ENCODE peak calls at places on chromosome 18, in eight cellular contexts. F, J, X, L, C, Q, E and M are unnamed samples. For H3K4me1, the result is how much of the 10 kb centered on the place peaks cover.

GRCh38 chr18:76491436-76491800 is 3.6 kb downstream of the ZNF516 start:
- DNase-seq in C (peak), J (peak), L (peak), Q (no peak), X (peak), F (peak), E (peak), M (peak)

GRCh38 chr18:79577451-79578395 is 101.9 kb upstream of the CTDP1 start:
- DNase-seq in E (peak), L (no peak), X (no peak), Q (no peak), F (peak), J (peak), C (no peak), M (peak)

GRCh38 chr18:79458131-79458838 is 62.6 kb downstream of the NFATC1 start:
- DNase-seq in F (peak), L (peak), J (peak), E (no peak), X (peak), C (no peak), Q (peak), M (peak)

GRCh38 chr18:36963464-36963863 is 134.5 kb downstream of the KIAA1328 start:
- DNase-seq in J (no peak), L (no peak), X (no peak), F (no peak), Q (no peak), E (no peak), C (no peak), M (no peak)

GRCh38 chr18:49795612-49796552 is 17.5 kb downstream of the ACAA2 start:
- DNase-seq in E (no peak), C (no peak), J (no peak), L (no peak), Q (no peak), F (no peak), X (no peak), M (no peak)

GRCh38 chr18:56890632-56891031 is 239.5 kb downstream of the WDR7 start:
- DNase-seq in X (peak), L (no peak), F (no peak), Q (peak), C (no peak), J (no peak), E (no peak), M (no peak)

GRCh38 chr18:8858888-8859511 is 153.6 kb downstream of the MTCL1 start:
- DNase-seq in E (no peak), Q (peak), F (no peak), J (no peak), L (no peak), X (peak), C (no peak), M (no peak)

GRCh38 chr18:29226201-29226600 is 1049.3 kb upstream of the CDH2 start:
- DNase-seq in F (no peak), X (no peak), L (no peak), Q (peak), J (no peak), C (no peak), E (no peak), M (no peak)

GRCh38 chr18:49025767-49026500 is 75.2 kb upstream of the SMAD7 start:
- DNase-seq in E (no peak), F (no peak), J (no peak), X (no peak), Q (no peak), L (no peak), C (no peak), M (peak)

GRCh38 chr18:35022430-35023001 is 18.7 kb upstream of the MAPRE2 start:
- DNase-seq in X (no peak), E (no peak), F (no peak), C (no peak), J (no peak), Q (no peak), L (no peak), M (no peak)

GRCh38 chr18:11664286-11664685 is 24.8 kb upstream of the GNAL start:
- DNase-seq in Q (no peak), X (no peak), F (no peak), J (no peak), L (no peak), C (no peak), E (no peak), M (no peak)

GRCh38 chr18:30486856-30487255 is 555.7 kb downstream of the DSC3 start:
- DNase-seq in C (no peak), Q (peak), F (no peak), E (no peak), X (no peak), L (no peak), J (no peak), M (no peak)

GRCh38 chr18:29969876-29970275 is 1072.7 kb downstream of the DSC3 start:
- DNase-seq in L (no peak), C (no peak), X (no peak), Q (peak), F (no peak), J (no peak), E (no peak), M (no peak)

GRCh38 chr18:68721681-68722583 is 7.0 kb upstream of the TMX3 start:
- DNase-seq in Q (no peak), F (no peak), X (no peak), E (no peak), L (no peak), J (no peak), C (no peak), M (no peak)

GRCh38 chr18:8726281-8726680 is 20.9 kb downstream of the MTCL1 start:
- DNase-seq in C (no peak), Q (no peak), J (no peak), X (no peak), F (no peak), L (no peak), E (no peak), M (no peak)

GRCh38 chr18:34772887-34773286 is 62.8 kb downstream of the DTNA start:
- DNase-seq in J (no peak), Q (no peak), F (no peak), X (no peak), L (no peak), E (no peak), C (no peak), M (no peak)

GRCh38 chr18:55925772-55926171 is 337.8 kb upstream of the TCF4 start:
- DNase-seq in C (no peak), J (no peak), Q (no peak), E (no peak), X (no peak), L (no peak), F (no peak), M (no peak)

GRCh38 chr18:30177056-30177455 is 865.5 kb downstream of the DSC3 start:
- DNase-seq in J (no peak), F (no peak), C (no peak), L (no peak), X (peak), E (no peak), Q (peak), M (no peak)

GRCh38 chr18:60563082-60563481 is 190.5 kb upstream of the MC4R start:
- DNase-seq in J (no peak), E (no peak), F (no peak), C (no peak), Q (no peak), X (no peak), L (no peak), M (no peak)

GRCh38 chr18:58865009-58865345 is 300 bp downstream of the ZNF532 start:
- DNase-seq in E (no peak), J (no peak), X (no peak), Q (no peak), C (no peak), F (no peak), L (no peak), M (no peak)

GRCh38 chr18:58867281-58867961 is 2.7 kb downstream of the ZNF532 start:
- DNase-seq in X (peak), F (peak), Q (peak), L (no peak), E (no peak), J (no peak), C (no peak), M (no peak)

GRCh38 chr18:58863539-58864145 is 1.0 kb upstream of the ZNF532 start:
- DNase-seq in L (peak), C (no peak), J (peak), Q (no peak), F (peak), X (no peak), E (peak), M (peak)

GRCh38 chr18:58866261-58867232 is 1.9 kb downstream of the ZNF532 start:
- DNase-seq in E (no peak), L (no peak), C (no peak), Q (no peak), F (peak), X (no peak), J (no peak), M (no peak)

GRCh38 chr18:58865714-58866113 is 1.0 kb downstream of the ZNF532 start:
- DNase-seq in J (no peak), Q (no peak), C (no peak), L (no peak), E (no peak), X (no peak), F (peak), M (no peak)
- H3K27ac ChIP-seq in J (peak), Q (no peak), C (no peak), L (peak), E (peak), X (peak), F (peak), M (peak)

GRCh38 chr18:32036506-32037210 is 18.0 kb downstream of the RNF125 start:
- DNase-seq in F (no peak), X (no peak), E (no peak), C (no peak), L (no peak), J (no peak), Q (no peak), M (no peak)

GRCh38 chr18:32040936-32041335 is 22.3 kb downstream of the RNF125 start:
- DNase-seq in Q (no peak), L (no peak), X (no peak), E (no peak), F (no peak), J (no peak), C (peak), M (no peak)

GRCh38 chr18:32037616-32038015 is 19.0 kb downstream of the RNF125 start:
- DNase-seq in Q (no peak), E (no peak), X (no peak), J (no peak), L (no peak), C (no peak), F (no peak), M (no peak)

DNA sequence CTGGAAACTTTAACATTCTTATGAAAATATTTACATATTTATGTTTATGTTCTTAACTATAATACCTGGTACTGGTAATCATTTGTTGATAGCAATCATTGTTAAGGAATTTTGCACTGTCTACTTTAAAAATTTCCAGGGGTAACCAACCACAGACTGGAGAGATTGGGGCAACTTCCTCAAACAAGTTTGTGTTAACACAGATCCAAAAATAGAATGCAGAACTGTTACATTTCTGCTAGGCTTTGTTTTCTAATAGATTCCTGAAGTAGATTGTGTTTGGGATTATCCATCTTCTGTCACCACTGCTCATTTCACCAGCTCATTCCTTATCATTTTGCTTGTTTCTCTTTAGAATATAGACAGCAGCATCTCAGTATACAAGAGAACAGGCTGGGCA is 23.7 kb downstream of the RNF125 start:
- DNase-seq in E (no peak), C (no peak), X (no peak), F (no peak), L (no peak), J (no peak), Q (no peak), M (no peak)
- H3K4me1 ChIP-seq in E (under half), C (under half), X (under half), F (under half), L (under half), J (under half), Q (under half), M (under half)

DNA sequence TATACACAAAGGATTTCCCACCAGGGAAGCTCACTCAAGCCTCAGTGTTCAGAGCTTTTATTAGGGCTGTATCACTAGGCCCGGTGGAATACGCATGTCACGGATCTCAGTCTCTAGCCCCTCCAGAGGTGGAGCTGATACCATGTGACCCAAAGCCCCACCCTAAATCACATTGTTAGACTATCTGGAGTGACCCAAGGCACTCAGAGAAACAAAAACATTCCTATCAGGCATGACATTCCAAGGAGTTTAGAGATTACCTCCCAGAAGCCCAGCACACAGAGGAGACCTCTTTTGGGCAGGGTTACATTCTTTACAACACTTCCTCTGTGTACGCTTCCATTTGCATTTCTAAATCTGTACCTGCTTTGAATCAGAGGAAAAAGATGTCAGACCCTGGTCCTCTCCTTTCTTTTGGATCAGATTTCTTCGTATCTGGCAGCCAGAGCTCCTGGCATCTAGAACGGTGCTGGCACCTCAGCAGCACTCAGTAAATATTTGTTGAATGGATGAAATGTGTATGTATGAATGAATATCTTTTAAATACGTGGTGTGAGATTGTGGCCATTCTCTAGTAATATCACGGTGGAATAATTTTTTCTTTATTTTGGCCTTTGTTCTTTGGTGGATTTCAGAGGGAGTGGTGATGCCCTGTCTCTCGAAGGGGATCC is 37.7 kb upstream of the SMAD2 start:
- DNase-seq in E (no peak), F (no peak), Q (no peak), C (no peak), X (peak), L (no peak), J (no peak), M (no peak)
- H3K27ac ChIP-seq in E (no peak), F (peak), Q (no peak), C (no peak), X (peak), L (no peak), J (no peak), M (no peak)

GRCh38 chr18:159933-160332 is 1.6 kb downstream of the USP14 start:
- DNase-seq in Q (no peak), J (no peak), X (no peak), E (no peak), L (no peak), F (no peak), C (no peak), M (no peak)
- H3K4me1 ChIP-seq in Q (under half), J (under half), X (under half), E (under half), L (under half), F (under half), C (under half), M (under half)

DNA sequence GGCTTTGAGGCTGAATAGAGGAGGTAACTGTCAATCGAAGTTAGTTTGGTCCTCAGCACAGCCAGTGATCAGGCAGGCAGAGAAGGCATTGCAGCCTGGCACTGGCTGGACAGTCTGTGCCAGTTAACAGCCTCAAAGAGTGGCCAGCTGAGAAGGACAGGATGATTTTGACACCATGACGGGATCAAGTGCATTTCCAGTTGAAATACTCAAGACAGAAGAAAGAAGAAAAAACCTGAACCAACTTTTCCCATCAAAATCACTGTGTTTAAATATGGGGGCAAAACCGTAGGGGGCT is 96.7 kb upstream of the ZCCHC2 start:
- DNase-seq in E (no peak), J (no peak), X (no peak), L (no peak), Q (no peak), F (no peak), C (no peak), M (no peak)
- H3K27ac ChIP-seq in E (no peak), J (peak), X (no peak), L (peak), Q (no peak), F (no peak), C (no peak), M (no peak)

GRCh38 chr18:3458378-3458777 is 8.4 kb downstream of the TGIF1 start:
- DNase-seq in J (no peak), F (no peak), L (no peak), C (no peak), Q (no peak), E (no peak), X (peak), M (no peak)

GRCh38 chr18:3457261-3457724 is 7.3 kb downstream of the TGIF1 start:
- DNase-seq in Q (peak), C (no peak), L (no peak), E (no peak), X (no peak), F (no peak), J (no peak), M (peak)

GRCh38 chr18:3455938-3456685 is 6.1 kb downstream of the TGIF1 start:
- DNase-seq in C (no peak), X (peak), L (no peak), F (no peak), J (no peak), Q (peak), E (no peak), M (no peak)

GRCh38 chr18:3455090-3455640 is 5.2 kb downstream of the TGIF1 start:
- DNase-seq in C (no peak), L (no peak), X (no peak), J (no peak), Q (no peak), E (no peak), F (no peak), M (no peak)

GRCh38 chr18:3456686-3457069 is 6.7 kb downstream of the TGIF1 start:
- DNase-seq in X (no peak), J (no peak), Q (peak), F (no peak), L (no peak), E (no peak), C (no peak), M (no peak)
- H3K4me1 ChIP-seq in X (under half), J (under half), Q (under half), F (half or more), L (under half), E (half or more), C (under half), M (under half)

DNA sequence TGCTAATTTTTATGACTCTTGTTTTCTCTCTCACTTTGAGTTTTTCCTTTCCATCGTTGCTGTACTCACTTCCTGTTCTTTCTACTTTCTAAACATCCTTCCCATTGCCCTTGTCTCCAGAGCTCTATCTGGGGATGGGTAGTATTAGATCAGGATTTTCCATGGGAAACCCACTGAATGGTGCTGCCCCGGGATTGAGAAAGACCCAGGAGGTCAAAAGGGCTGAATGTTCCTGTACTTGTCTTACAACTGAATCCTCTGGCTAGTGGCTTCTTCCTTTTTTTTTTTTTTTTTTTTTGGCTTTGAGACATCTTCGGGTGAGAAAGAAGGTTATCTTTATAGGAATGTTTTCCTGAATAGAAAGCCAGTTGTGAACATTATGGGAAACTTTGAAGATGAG is 364.8 kb upstream of the SLC14A2 start:
- DNase-seq in X (no peak), Q (no peak), C (no peak), E (no peak), L (no peak), F (no peak), J (no peak), M (no peak)
- H3K27ac ChIP-seq in X (no peak), Q (no peak), C (no peak), E (no peak), L (no peak), F (peak), J (no peak), M (no peak)